ENCODE peak calls at places on chromosomes 6 and 20, in four cellular contexts. B, U, I and F are unnamed samples. For H3K4me1, the result is how much of the 10 kb centered on the place peaks cover.

GRCh38 chr6:117481926-117482239 is 591 bp upstream of the DCBLD1 start:
- DNase-seq in B (no peak), U (no peak), I (no peak), F (peak)

GRCh38 chr20:19497064-19497463 is 261.0 kb upstream of the RIN2 start:
- DNase-seq in B (peak), U (no peak), I (no peak), F (no peak)

GRCh38 chr6:20790032-20790791 is 256.0 kb downstream of the CDKAL1 start:
- DNase-seq in B (no peak), U (no peak), I (no peak), F (no peak)

GRCh38 chr20:64080013-64080812 is at the start of gene OPRL1:
- DNase-seq in B (peak), U (no peak), I (no peak), F (no peak)

GRCh38 chr6:80742481-80742880 is 636.0 kb downstream of the BCKDHB start:
- DNase-seq in B (peak), U (no peak), I (no peak), F (no peak)

GRCh38 chr6:13354331-13355042 is 26.1 kb upstream of the TBC1D7 start:
- DNase-seq in B (peak), U (no peak), I (no peak), F (peak)

GRCh38 chr6:105484238-105485161 is 81.6 kb upstream of the PREP start:
- DNase-seq in B (peak), U (no peak), I (no peak), F (peak)

GRCh38 chr6:144758602-144759001 is 473.5 kb downstream of the UTRN start:
- DNase-seq in B (peak), U (no peak), I (no peak), F (no peak)

GRCh38 chr6:33593414-33593727 is 13.3 kb upstream of the BAK1 start:
- DNase-seq in B (no peak), U (no peak), I (no peak), F (no peak)

GRCh38 chr6:125745281-125746018 is 4.0 kb upstream of the HEY2 start:
- DNase-seq in B (no peak), U (no peak), I (no peak), F (no peak)

GRCh38 chr6:55445648-55446204 is 118.5 kb downstream of the GFRAL start:
- DNase-seq in B (peak), U (no peak), I (no peak), F (no peak)

GRCh38 chr20:61125076-61125475 is 127.0 kb upstream of the CDH4 start:
- DNase-seq in B (no peak), U (no peak), I (no peak), F (no peak)

GRCh38 chr6:5004373-5005037 is 668 bp upstream of the RPP40 start:
- DNase-seq in B (no peak), U (no peak), I (no peak), F (no peak)

GRCh38 chr20:54476336-54476928 is 1.0 kb downstream of the DOK5 start:
- DNase-seq in B (no peak), U (no peak), I (no peak), F (no peak)

GRCh38 chr6:84258866-84259265 is 31.4 kb upstream of the CEP162 start:
- DNase-seq in B (no peak), U (no peak), I (no peak), F (no peak)

DNA sequence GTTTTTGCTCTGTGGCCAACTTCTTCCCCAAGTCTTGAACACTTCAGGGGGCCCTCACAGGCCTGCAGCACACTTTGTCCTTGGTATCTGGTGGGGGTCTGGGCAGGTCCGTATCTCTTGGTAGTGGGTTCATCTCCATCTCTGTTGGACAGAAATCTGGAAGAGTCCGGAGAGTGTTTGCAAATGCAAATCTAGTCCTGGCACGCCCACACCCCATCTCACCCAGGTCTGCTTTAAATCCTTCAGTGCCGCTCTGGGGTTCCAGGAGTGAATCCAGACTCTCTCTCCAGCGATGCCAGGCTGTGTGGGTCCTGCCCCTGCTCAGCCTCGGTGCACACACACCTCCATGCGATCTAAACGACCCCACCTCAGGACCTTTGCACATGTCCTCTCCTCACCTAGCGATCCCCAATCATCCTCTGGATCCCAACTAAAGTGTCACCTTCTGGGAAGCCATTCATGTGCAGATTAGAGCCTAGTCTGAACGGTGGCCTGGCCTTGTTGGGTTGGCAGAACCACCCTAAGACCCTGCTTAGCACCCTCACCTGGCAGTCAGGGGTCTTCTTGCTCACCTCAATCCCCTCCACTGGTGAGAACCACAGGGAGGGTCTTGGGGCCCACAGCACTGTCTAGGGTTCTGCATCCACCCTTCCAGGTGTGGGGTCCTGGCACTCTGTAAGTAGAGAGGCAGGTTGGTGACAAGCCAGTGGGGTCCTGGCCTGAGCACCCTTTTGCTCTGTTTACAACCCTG is 100.9 kb downstream of the SYCP2 start:
- DNase-seq in B (no peak), U (no peak), I (no peak), F (no peak)
- H3K4me1 ChIP-seq in B (under half), U (under half), I (under half), F (under half)

GRCh38 chr6:473356-473755 is 81.8 kb downstream of the IRF4 start:
- DNase-seq in B (no peak), U (no peak), I (no peak), F (no peak)
- H3K4me1 ChIP-seq in B (under half), U (under half), I (under half), F (under half)

GRCh38 chr6:167781066-167781767 is 45.5 kb upstream of the AFDN start:
- DNase-seq in B (no peak), U (no peak), I (no peak), F (no peak)

GRCh38 chr6:167779123-167779992 is 47.4 kb upstream of the AFDN start:
- DNase-seq in B (no peak), U (no peak), I (no peak), F (no peak)

GRCh38 chr6:167782698-167783517 is 43.8 kb upstream of the AFDN start:
- DNase-seq in B (no peak), U (no peak), I (no peak), F (no peak)

GRCh38 chr6:167778497-167779122 is 48.1 kb upstream of the AFDN start:
- DNase-seq in B (no peak), U (peak), I (no peak), F (no peak)

DNA sequence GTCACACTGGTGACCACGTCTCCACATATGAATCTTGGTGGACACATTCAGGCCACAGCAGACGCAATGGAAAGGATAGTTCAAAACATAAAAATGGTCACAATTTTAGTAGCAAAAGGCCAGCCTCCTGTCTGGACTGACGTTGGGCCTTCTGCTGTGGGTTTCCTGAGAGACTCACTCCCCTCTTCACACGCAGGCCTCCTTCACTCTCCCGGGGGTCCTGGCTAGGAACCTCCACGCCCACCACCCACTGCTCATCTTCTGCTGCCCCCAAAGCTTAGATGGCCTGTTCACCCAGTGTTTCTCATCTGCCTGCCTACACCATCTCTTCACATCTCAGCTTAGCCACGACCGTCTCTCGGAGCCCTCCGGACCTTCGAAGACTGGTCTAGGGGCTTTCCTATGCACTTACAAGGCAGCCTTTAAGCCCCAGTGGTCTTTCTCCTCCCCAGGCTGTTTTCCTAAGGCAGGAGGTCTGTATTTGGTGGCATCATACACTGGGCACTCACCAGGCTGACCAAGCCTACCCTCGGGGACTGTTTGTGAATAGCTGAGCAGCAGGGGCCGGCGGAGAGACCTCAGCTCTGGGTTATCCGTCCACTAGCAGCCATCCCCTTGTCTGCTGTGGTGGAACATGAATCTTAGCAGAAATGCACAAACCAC is 46.6 kb upstream of the AFDN start:
- DNase-seq in B (no peak), U (no peak), I (no peak), F (no peak)
- H3K4me1 ChIP-seq in B (under half), U (under half), I (under half), F (under half)

GRCh38 chr6:108587258-108588059 is 26.7 kb downstream of the FOXO3 start:
- DNase-seq in B (peak), U (no peak), I (no peak), F (peak)
- H3K4me1 ChIP-seq in B (under half), U (half or more), I (half or more), F (under half)

DNA sequence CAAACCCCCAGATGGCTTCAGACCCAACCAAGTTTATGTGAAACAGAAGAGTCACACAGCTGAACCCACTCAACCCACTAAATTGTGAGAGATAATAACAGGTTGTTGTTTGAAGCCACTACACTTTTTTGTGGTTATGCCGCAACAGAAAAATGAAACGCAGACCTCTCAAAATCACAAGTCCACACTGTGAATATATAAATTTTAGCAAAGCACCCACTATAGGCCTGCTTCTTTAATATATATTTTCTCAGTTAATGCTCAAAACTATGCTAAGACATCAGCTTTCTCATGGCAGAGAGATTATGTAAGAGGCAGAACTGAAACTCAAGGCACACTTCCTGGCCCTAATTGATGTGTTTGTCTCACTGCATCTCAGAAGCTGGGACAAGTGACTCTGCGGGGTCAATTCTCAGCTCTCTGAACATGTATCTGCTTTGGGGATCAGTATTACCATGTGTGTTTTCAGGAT is 27.7 kb downstream of the MAP3K5 start:
- DNase-seq in B (no peak), U (no peak), I (no peak), F (no peak)
- H3K4me1 ChIP-seq in B (under half), U (half or more), I (half or more), F (half or more)

DNA sequence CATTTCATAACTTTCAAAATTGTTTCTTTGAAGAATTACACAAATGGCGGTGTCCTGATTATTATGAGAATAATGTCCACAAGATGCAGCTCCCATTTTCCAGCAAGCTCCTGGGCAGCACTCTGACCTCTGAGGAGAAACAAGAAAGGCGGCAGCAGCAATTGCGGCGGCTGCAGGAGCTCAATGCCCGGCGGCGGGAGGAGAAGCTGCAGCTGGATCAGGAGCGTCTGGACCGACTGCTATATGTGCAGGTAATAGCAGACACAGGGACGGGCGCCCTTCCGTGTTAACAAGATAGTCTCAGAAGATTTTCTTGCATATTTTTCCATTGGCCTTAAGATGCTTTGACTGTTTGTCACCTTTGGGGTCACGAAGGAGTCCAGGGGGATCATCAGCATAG is 6.7 kb downstream of the ACTR5 start:
- DNase-seq in B (no peak), U (no peak), I (no peak), F (no peak)
- H3K4me1 ChIP-seq in B (under half), U (under half), I (under half), F (under half)

DNA sequence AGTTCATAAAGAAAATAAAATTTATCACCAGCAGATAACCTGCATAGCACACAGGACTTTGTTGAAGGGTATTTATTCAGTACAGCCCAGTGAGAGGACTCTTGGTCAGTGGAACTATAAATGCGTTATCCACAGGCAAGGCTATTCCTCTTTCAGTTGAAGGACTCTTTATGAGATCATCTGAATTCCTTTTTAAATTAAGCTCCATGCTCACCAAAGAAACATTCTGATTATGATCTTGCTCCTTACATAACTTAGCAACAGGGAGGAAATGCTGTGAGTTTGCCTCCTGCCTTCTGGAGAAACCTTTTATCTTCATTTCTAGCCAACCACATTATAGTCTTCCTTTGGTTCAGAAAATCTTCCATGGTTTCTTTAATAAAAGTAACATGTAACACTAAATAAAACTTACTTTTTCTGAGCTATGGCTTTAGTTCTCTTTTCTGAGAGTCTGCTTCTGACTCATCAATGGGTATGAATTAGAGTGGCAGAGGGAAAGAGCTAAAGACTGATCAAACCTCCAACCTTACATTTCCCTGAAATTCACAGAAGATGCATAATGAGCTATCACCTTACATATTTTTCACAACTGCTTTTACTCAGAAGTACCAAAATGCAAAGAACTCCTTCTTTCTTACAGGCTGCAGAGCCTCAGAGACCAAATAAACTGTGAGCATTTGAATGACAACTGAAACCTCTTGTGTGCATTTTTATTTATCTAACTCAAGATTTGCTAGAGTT is 267.2 kb downstream of the ADGRG6 start:
- DNase-seq in B (peak), U (no peak), I (no peak), F (no peak)
- H3K4me1 ChIP-seq in B (under half), U (under half), I (under half), F (under half)

DNA sequence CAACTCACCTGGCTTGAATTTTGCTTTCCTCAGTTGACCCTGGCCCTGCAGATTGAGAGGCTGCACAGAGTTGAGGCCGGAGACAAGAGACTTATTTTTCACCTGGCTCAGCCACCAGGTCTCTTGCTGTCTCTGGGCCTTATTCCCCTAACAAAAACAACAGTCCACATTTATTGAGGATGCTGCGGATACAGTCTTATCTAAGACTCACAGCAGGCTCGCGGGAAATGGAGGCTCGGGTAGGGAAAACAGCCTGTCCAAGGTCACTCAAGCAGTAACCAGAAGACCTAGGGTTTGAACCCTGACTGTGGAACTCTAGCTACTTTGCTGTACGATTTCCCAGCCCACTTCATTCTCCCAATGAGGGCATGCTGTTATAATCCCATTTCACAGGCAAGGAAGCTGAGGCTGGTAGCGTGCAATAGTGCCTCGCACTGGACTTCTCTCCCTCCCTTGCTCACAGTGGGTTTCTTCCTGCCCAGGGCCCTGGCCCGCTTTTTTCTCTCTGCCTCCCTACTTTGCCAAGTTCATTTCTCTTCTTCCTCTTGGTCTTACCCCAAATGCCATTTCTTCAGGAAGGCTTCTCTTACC is 57.7 kb downstream of the RBM38 start:
- DNase-seq in B (no peak), U (no peak), I (no peak), F (peak)
- H3K4me1 ChIP-seq in B (under half), U (under half), I (under half), F (half or more)

GRCh38 chr6:129663531-129663930 is 46.4 kb downstream of the ARHGAP18 start:
- DNase-seq in B (no peak), U (no peak), I (no peak), F (no peak)

GRCh38 chr6:129661478-129662405 is 48.2 kb downstream of the ARHGAP18 start:
- DNase-seq in B (no peak), U (no peak), I (no peak), F (no peak)

GRCh38 chr6:129662980-129663431 is 47.0 kb downstream of the ARHGAP18 start:
- DNase-seq in B (no peak), U (no peak), I (no peak), F (peak)

GRCh38 chr6:129660346-129660676 is 49.7 kb downstream of the ARHGAP18 start:
- DNase-seq in B (no peak), U (no peak), I (no peak), F (no peak)

DNA sequence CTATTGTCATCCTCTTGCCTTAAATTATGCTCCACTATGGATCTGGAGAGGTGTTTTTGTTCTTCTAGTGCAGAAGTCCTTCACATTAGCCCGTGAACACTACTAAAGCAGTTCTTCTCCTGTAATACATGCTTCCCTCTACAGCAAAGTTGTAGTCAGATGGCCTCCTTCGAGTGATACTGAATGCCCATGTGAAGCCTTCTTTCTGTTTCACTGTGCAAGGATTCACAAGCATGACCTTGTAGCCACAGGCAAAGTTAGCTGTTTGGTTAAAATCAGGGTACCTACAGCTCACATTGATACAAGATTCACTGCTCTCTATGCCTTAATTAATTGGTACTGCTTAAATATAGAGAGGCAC is 47.6 kb downstream of the ARHGAP18 start:
- DNase-seq in B (no peak), U (no peak), I (no peak), F (no peak)
- H3K4me1 ChIP-seq in B (under half), U (half or more), I (under half), F (under half)